ENCODE peak calls at places on chromosomes 6 and 20, in eight cellular contexts. R is CD8-positive, alpha-beta T cell; C is lower lobe of right lung; G is OCI-LY7; M is uterus; E is PC-9; Z is SK-N-SH; W is hepatocyte. Q is an unnamed sample.

GRCh38 chr6:74115674-74116073 is 419.7 kb downstream of the CD109 start:
- DNase-seq in R (no peak), C (no peak), G (no peak), M (no peak), E (no peak), Z (no peak), W (no peak), Q (no peak)

GRCh38 chr20:37651932-37652331 is 41.9 kb upstream of the CTNNBL1 start:
- DNase-seq in R (no peak), C (peak; percentile 62), G (peak; percentile 44), M (no peak), E (no peak), Z (peak; percentile 68), W (no peak), Q (peak; percentile 21)

GRCh38 chr20:29740601-29740950 is 1516.9 kb upstream of the DEFB115 start:
- DNase-seq in R (no peak), C (no peak), G (no peak), M (no peak), E (no peak), Z (peak; percentile 33), W (no peak), Q (peak; percentile 39)

GRCh38 chr20:13638162-13638495 is 603 bp downstream of the TASP1 start:
- DNase-seq in R (no peak), C (no peak), G (no peak), M (no peak), E (peak; percentile 35), Z (no peak), W (no peak), Q (no peak)

GRCh38 chr20:57392512-57393271 is 1.5 kb downstream of the RBM38 start:
- DNase-seq in R (peak; percentile 98), C (peak; percentile 69), G (peak; percentile 67), M (no peak), E (no peak), Z (no peak), W (no peak), Q (peak; percentile 64)

GRCh38 chr6:149451361-149452061 is 33.3 kb downstream of the ZC3H12D start:
- DNase-seq in R (peak; percentile 36), C (peak; percentile 78), G (no peak), M (no peak), E (no peak), Z (no peak), W (peak; percentile 65), Q (peak; percentile 75)

GRCh38 chr6:37630281-37630799 is 67.3 kb downstream of the MDGA1 start:
- DNase-seq in R (no peak), C (no peak), G (no peak), M (no peak), E (peak; percentile 100), Z (no peak), W (peak; percentile 45), Q (no peak)

GRCh38 chr20:24273251-24273650 is 196.2 kb upstream of the SYNDIG1 start:
- DNase-seq in R (no peak), C (no peak), G (no peak), M (no peak), E (no peak), Z (no peak), W (no peak), Q (no peak)

GRCh38 chr6:108735310-108735990 is 112.8 kb upstream of the ARMC2 start:
- DNase-seq in R (no peak), C (no peak), G (no peak), M (no peak), E (peak; percentile 97), Z (no peak), W (peak; percentile 52), Q (no peak)

GRCh38 chr6:157120523-157121232 is 202.6 kb downstream of the TMEM242 start:
- DNase-seq in R (no peak), C (no peak), G (no peak), M (no peak), E (no peak), Z (no peak), W (no peak), Q (no peak)

GRCh38 chr6:132279592-132280139 is 121.6 kb downstream of the MOXD1 start:
- DNase-seq in R (peak; percentile 66), C (peak; percentile 75), G (peak; percentile 88), M (peak; percentile 66), E (peak; percentile 55), Z (peak; percentile 43), W (peak; percentile 85), Q (peak; percentile 60)

DNA sequence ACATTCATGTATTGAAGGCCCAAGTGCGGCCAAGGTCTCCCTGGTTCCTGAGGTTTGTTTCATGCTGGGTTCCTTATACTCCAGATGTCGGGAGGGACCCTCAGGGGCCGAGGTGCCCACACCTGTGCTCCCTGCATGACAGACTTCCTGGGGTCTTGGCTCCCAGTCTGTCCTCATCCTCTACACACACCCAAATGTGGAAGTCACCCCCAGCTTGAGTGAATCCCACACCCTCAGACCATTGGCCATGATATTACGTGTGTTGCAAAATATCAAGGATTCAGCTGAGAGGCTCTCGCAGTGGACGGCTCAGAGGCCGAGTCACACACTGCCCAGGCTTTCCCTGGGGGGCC is 82.2 kb upstream of the DUSP22 start:
- DNase-seq in R (no peak), C (no peak), G (no peak), M (no peak), E (no peak), Z (no peak), W (no peak), Q (no peak)
- H3K4me3 ChIP-seq in R (no peak overlapping the region), C (no peak overlapping the region), G (no peak overlapping the region), M (no peak overlapping the region), E (no peak overlapping the region), Z (peak overlapping the region; percentile 3), W (no peak overlapping the region), Q (no peak overlapping the region)

GRCh38 chr6:42281570-42281969 is 63.9 kb upstream of the MRPS10 start:
- DNase-seq in R (peak; percentile 85), C (no peak), G (no peak), M (no peak), E (no peak), Z (no peak), W (no peak), Q (no peak)

GRCh38 chr6:42279144-42279781 is 61.6 kb upstream of the MRPS10 start:
- DNase-seq in R (peak; percentile 50), C (no peak), G (peak; percentile 47), M (peak; percentile 39), E (no peak), Z (no peak), W (peak; percentile 66), Q (peak; percentile 80)

GRCh38 chr6:42278131-42278853 is 60.6 kb upstream of the MRPS10 start:
- DNase-seq in R (peak; percentile 75), C (no peak), G (no peak), M (no peak), E (no peak), Z (no peak), W (no peak), Q (no peak)

GRCh38 chr6:42281016-42281533 is 63.4 kb upstream of the MRPS10 start:
- DNase-seq in R (no peak), C (no peak), G (no peak), M (no peak), E (no peak), Z (no peak), W (no peak), Q (no peak)

DNA sequence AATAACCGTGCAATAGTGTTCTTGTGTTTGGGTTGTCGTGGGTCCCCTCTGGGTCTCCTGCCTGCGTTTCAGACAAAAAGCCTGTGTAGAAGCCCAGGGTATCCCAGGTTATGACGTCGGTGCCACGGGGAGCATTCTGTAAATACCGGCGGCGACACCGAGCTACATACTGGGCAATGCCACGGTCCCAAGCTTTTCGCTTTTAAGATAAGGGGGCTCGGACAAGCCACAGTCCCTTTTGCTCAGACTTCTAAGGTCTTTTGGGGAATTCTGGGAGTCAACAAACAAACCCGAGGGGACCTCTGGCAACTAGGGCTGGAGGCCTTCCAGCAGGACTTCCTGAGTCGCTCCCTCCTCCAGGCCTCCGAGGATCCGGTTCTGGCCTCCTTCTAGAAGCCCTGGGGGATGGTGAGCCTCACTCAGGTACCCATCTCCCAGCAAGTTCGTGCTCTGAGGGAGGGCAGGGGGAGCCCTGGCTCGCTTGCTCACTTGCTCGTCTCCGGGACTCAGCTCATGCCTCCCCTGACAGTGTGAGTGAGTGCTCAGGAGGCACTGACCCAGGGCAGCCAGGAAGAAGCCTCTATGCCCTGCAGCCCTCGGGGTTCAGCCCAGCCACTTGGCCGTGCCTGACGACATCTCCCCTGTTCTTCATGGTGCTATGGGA is 62.4 kb upstream of the MRPS10 start:
- DNase-seq in R (no peak), C (no peak), G (no peak), M (peak; percentile 38), E (no peak), Z (no peak), W (no peak), Q (no peak)
- H3K4me1 ChIP-seq in R (peaks cover 54% of the 10 kb centered on the region), C (peaks cover 53% of the 10 kb centered on the region), G (peaks cover 10% of the 10 kb centered on the region), M (no peaks in the 10 kb centered on the region), E (peaks cover 13% of the 10 kb centered on the region), Z (peaks cover 13% of the 10 kb centered on the region), W (peaks cover 53% of the 10 kb centered on the region), Q (peaks cover 19% of the 10 kb centered on the region)

DNA sequence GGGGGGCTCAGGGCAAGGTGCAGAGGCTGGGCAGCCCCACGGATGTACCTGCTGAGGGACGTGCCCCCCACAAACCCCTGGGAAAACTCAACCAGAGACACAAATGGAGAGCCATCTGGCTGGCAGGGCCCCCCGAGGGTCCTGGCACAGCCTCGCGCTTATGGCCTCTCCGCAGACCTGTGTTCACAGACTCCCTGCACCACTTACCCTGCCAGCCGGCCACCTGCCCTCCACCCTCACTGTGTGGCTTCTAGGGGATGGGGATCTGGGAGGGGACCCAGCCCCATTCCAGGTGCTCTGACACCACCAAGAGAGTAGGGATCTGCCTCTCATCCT is 3.4 kb upstream of the ZBTB46 start:
- DNase-seq in R (no peak), C (no peak), G (no peak), M (no peak), E (no peak), Z (no peak), W (no peak), Q (no peak)
- H3K4me3 ChIP-seq in R (no peak overlapping the region), C (no peak overlapping the region), G (no peak overlapping the region), M (no peak overlapping the region), E (no peak overlapping the region), Z (no peak overlapping the region), W (no peak overlapping the region), Q (no peak overlapping the region)

GRCh38 chr6:106516629-106517028 is 112.7 kb downstream of the RTN4IP1 start:
- DNase-seq in R (no peak), C (no peak), G (peak; percentile 54), M (no peak), E (no peak), Z (no peak), W (no peak), Q (no peak)

GRCh38 chr6:106517699-106518098 is 111.6 kb downstream of the RTN4IP1 start:
- DNase-seq in R (no peak), C (no peak), G (no peak), M (no peak), E (no peak), Z (no peak), W (no peak), Q (no peak)

GRCh38 chr6:106520711-106521367 is 108.5 kb downstream of the RTN4IP1 start:
- DNase-seq in R (peak; percentile 90), C (peak; percentile 73), G (peak; percentile 69), M (no peak), E (no peak), Z (no peak), W (no peak), Q (peak; percentile 51)

GRCh38 chr6:106519460-106520394 is 109.6 kb downstream of the RTN4IP1 start:
- DNase-seq in R (peak; percentile 85), C (peak; percentile 76), G (peak; percentile 90), M (peak; percentile 45), E (peak; percentile 67), Z (no peak), W (peak; percentile 34), Q (peak; percentile 59)

DNA sequence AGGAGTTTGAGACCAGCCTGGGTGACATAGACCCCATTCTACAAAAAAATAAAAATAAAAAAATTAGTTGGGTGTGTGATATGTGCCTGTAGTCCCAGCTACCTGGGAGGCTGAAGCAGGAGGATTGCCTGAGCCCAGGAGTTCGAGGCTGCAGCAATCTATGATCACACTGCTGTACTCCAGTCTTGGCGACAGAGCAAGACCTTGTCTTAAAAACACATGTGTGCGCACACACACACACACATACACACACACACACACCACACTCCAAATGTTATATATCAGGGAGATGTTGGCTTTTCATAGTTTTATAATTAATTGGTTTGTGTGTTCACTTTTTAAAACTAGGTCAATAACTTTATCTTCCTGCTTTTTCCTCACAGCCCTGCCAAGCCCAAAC is 110.5 kb downstream of the RTN4IP1 start:
- DNase-seq in R (no peak), C (no peak), G (peak; percentile 31), M (no peak), E (no peak), Z (no peak), W (no peak), Q (no peak)
- H3K4me1 ChIP-seq in R (peaks cover 58% of the 10 kb centered on the region), C (peaks cover 61% of the 10 kb centered on the region), G (peaks cover 74% of the 10 kb centered on the region), M (no peaks in the 10 kb centered on the region), E (peaks cover 32% of the 10 kb centered on the region), Z (peaks cover 18% of the 10 kb centered on the region), W (no peaks in the 10 kb centered on the region), Q (peaks cover 18% of the 10 kb centered on the region)